ENCODE peak calls at places on chromosomes 4 and X, in four cellular contexts. One of them, this sample, is unnamed.

GRCh38 chrX:137569470-137569891 is 3.6 kb downstream of the ZIC3 start:
- DNase-seq in foreskin fibroblast: no peak
- DNase-seq in astrocyte of the spinal cord: no peak
- DNase-seq in astrocyte of the cerebellum: no peak
- DNase-seq in this sample: no peak

GRCh38 chr4:7429601-7430078 is 5.1 kb downstream of the PSAPL1 start:
- DNase-seq in foreskin fibroblast: no peak
- DNase-seq in astrocyte of the spinal cord: no peak
- DNase-seq in astrocyte of the cerebellum: no peak
- DNase-seq in this sample: no peak

GRCh38 chrX:65745992-65746391 is 78.5 kb downstream of the MSN start:
- DNase-seq in foreskin fibroblast: peak; percentile 42
- DNase-seq in astrocyte of the spinal cord: no peak
- DNase-seq in astrocyte of the cerebellum: no peak
- DNase-seq in this sample: peak; percentile 22

GRCh38 chrX:19556202-19556601 is 40.9 kb upstream of the MAP3K15 start:
- DNase-seq in foreskin fibroblast: no peak
- DNase-seq in astrocyte of the spinal cord: no peak
- DNase-seq in astrocyte of the cerebellum: no peak
- DNase-seq in this sample: no peak

GRCh38 chrX:22365460-22365859 is 92.7 kb downstream of the CBLL2 start:
- DNase-seq in foreskin fibroblast: peak; percentile 80
- DNase-seq in astrocyte of the spinal cord: peak; percentile 90
- DNase-seq in astrocyte of the cerebellum: peak; percentile 65
- DNase-seq in this sample: peak; percentile 79

GRCh38 chrX:144592036-144592435 is 655.3 kb upstream of the SPANXN1 start:
- DNase-seq in foreskin fibroblast: no peak
- DNase-seq in astrocyte of the spinal cord: no peak
- DNase-seq in astrocyte of the cerebellum: no peak
- DNase-seq in this sample: no peak

GRCh38 chr4:83114576-83114975 is at the start of gene PLAC8:
- DNase-seq in foreskin fibroblast: peak; percentile 19
- DNase-seq in astrocyte of the spinal cord: peak; percentile 5
- DNase-seq in astrocyte of the cerebellum: no peak
- DNase-seq in this sample: peak; percentile 34

GRCh38 chrX:132071260-132071659 is 48.2 kb downstream of the STK26 start:
- DNase-seq in foreskin fibroblast: peak; percentile 14
- DNase-seq in astrocyte of the spinal cord: peak; percentile 18
- DNase-seq in astrocyte of the cerebellum: no peak
- DNase-seq in this sample: peak; percentile 27

GRCh38 chrX:10904220-10904619 is 206.9 kb upstream of the HCCS start:
- DNase-seq in foreskin fibroblast: peak; percentile 60
- DNase-seq in astrocyte of the spinal cord: peak; percentile 33
- DNase-seq in astrocyte of the cerebellum: peak; percentile 15
- DNase-seq in this sample: no peak

GRCh38 chr4:39729557-39729956 is 31.6 kb downstream of the UBE2K start:
- DNase-seq in foreskin fibroblast: peak; percentile 52
- DNase-seq in astrocyte of the spinal cord: peak; percentile 45
- DNase-seq in astrocyte of the cerebellum: peak; percentile 32
- DNase-seq in this sample: peak; percentile 52

GRCh38 chr4:3371581-3372001 is 70.2 kb upstream of the HGFAC start:
- DNase-seq in foreskin fibroblast: no peak
- DNase-seq in astrocyte of the spinal cord: no peak
- DNase-seq in astrocyte of the cerebellum: no peak
- DNase-seq in this sample: peak; percentile 41

GRCh38 chrX:117508021-117508420 is 608.6 kb downstream of the KLHL13 start:
- DNase-seq in foreskin fibroblast: no peak
- DNase-seq in astrocyte of the spinal cord: no peak
- DNase-seq in astrocyte of the cerebellum: no peak
- DNase-seq in this sample: no peak

GRCh38 chr4:66653937-66654336 is 891.4 kb downstream of the CENPC start:
- DNase-seq in foreskin fibroblast: no peak
- DNase-seq in astrocyte of the spinal cord: no peak
- DNase-seq in astrocyte of the cerebellum: no peak
- DNase-seq in this sample: peak; percentile 7

GRCh38 chrX:70553516-70553915 is 108.9 kb downstream of the DLG3 start:
- DNase-seq in foreskin fibroblast: no peak
- DNase-seq in astrocyte of the spinal cord: no peak
- DNase-seq in astrocyte of the cerebellum: no peak
- DNase-seq in this sample: no peak

GRCh38 chrX:23134171-23134570 is 134.4 kb downstream of the DDX53 start:
- DNase-seq in foreskin fibroblast: no peak
- DNase-seq in astrocyte of the spinal cord: no peak
- DNase-seq in astrocyte of the cerebellum: no peak
- DNase-seq in this sample: no peak

GRCh38 chr4:15702941-15703403 is at the start of gene BST1:
- DNase-seq in foreskin fibroblast: peak; percentile 74
- DNase-seq in astrocyte of the spinal cord: peak; percentile 68
- DNase-seq in astrocyte of the cerebellum: no peak
- DNase-seq in this sample: peak; percentile 71

GRCh38 chrX:47514553-47515235 is 31.7 kb upstream of the ZNF41 start:
- DNase-seq in foreskin fibroblast: peak; percentile 66
- DNase-seq in astrocyte of the spinal cord: peak; percentile 22
- DNase-seq in astrocyte of the cerebellum: no peak
- DNase-seq in this sample: peak; percentile 67

GRCh38 chrX:156003486-156004185 is 6.1 kb downstream of the IL9R start:
- DNase-seq in foreskin fibroblast: no peak
- DNase-seq in astrocyte of the spinal cord: no peak
- DNase-seq in astrocyte of the cerebellum: no peak
- DNase-seq in this sample: no peak

GRCh38 chrX:148723551-148723950 is 223.1 kb downstream of the AFF2 start:
- DNase-seq in foreskin fibroblast: no peak
- DNase-seq in astrocyte of the spinal cord: no peak
- DNase-seq in astrocyte of the cerebellum: no peak
- DNase-seq in this sample: no peak

GRCh38 chr4:80221161-80221560 is 23.9 kb downstream of the PRDM8 start:
- DNase-seq in foreskin fibroblast: peak; percentile 58
- DNase-seq in astrocyte of the spinal cord: peak; percentile 59
- DNase-seq in astrocyte of the cerebellum: no peak
- DNase-seq in this sample: peak; percentile 55

GRCh38 chrX:8504451-8504850 is 39.8 kb downstream of the VCX3B start:
- DNase-seq in foreskin fibroblast: peak; percentile 17
- DNase-seq in astrocyte of the spinal cord: peak; percentile 76
- DNase-seq in astrocyte of the cerebellum: peak; percentile 43
- DNase-seq in this sample: peak; percentile 35

GRCh38 chr4:125319311-125319710 is 4.6 kb downstream of the FAT4 start:
- DNase-seq in foreskin fibroblast: peak; percentile 23
- DNase-seq in astrocyte of the spinal cord: peak; percentile 15
- DNase-seq in astrocyte of the cerebellum: peak; percentile 40
- DNase-seq in this sample: peak; percentile 29

GRCh38 chrX:127708155-127708554 is 344.0 kb downstream of the ACTRT1 start:
- DNase-seq in foreskin fibroblast: no peak
- DNase-seq in astrocyte of the spinal cord: peak; percentile 0
- DNase-seq in astrocyte of the cerebellum: no peak
- DNase-seq in this sample: no peak

GRCh38 chr4:147340111-147340510 is 140.8 kb upstream of the EDNRA start:
- DNase-seq in foreskin fibroblast: peak; percentile 91
- DNase-seq in astrocyte of the spinal cord: peak; percentile 89
- DNase-seq in astrocyte of the cerebellum: peak; percentile 49
- DNase-seq in this sample: peak; percentile 85

GRCh38 chr4:176150283-176150682 is 45.1 kb downstream of the SPATA4 start:
- DNase-seq in foreskin fibroblast: peak; percentile 58
- DNase-seq in astrocyte of the spinal cord: peak; percentile 52
- DNase-seq in astrocyte of the cerebellum: peak; percentile 3
- DNase-seq in this sample: peak; percentile 56

GRCh38 chr4:53779025-53779424 is 187.7 kb upstream of the LNX1 start:
- DNase-seq in foreskin fibroblast: no peak
- DNase-seq in astrocyte of the spinal cord: no peak
- DNase-seq in astrocyte of the cerebellum: no peak
- DNase-seq in this sample: peak; percentile 83

GRCh38 chr4:636628-636950 is 11.2 kb downstream of the PDE6B start:
- DNase-seq in foreskin fibroblast: no peak
- DNase-seq in astrocyte of the spinal cord: no peak
- DNase-seq in astrocyte of the cerebellum: no peak
- DNase-seq in this sample: no peak

GRCh38 chr4:134934036-134934806 is 732.6 kb upstream of the PABPC4L start:
- DNase-seq in foreskin fibroblast: no peak
- DNase-seq in astrocyte of the spinal cord: no peak
- DNase-seq in astrocyte of the cerebellum: no peak
- DNase-seq in this sample: no peak

GRCh38 chrX:101482296-101482695 is 3.0 kb upstream of the ARMCX4 start:
- DNase-seq in foreskin fibroblast: no peak
- DNase-seq in astrocyte of the spinal cord: peak; percentile 32
- DNase-seq in astrocyte of the cerebellum: peak; percentile 33
- DNase-seq in this sample: peak; percentile 83

GRCh38 chr4:26256016-26256415 is 64.8 kb upstream of the RBPJ start:
- DNase-seq in foreskin fibroblast: peak; percentile 70
- DNase-seq in astrocyte of the spinal cord: peak; percentile 33
- DNase-seq in astrocyte of the cerebellum: no peak
- DNase-seq in this sample: no peak

GRCh38 chr4:100907465-100908454 is 389.9 kb upstream of the EMCN start:
- DNase-seq in foreskin fibroblast: peak; percentile 23
- DNase-seq in astrocyte of the spinal cord: peak; percentile 21
- DNase-seq in astrocyte of the cerebellum: no peak
- DNase-seq in this sample: peak; percentile 36
- H3K4me3 ChIP-seq in foreskin fibroblast: no peak overlapping the region
- H3K4me3 ChIP-seq in astrocyte of the spinal cord: no peak overlapping the region
- H3K4me3 ChIP-seq in astrocyte of the cerebellum: no peak overlapping the region
- H3K4me3 ChIP-seq in this sample: no peak overlapping the region

DNA sequence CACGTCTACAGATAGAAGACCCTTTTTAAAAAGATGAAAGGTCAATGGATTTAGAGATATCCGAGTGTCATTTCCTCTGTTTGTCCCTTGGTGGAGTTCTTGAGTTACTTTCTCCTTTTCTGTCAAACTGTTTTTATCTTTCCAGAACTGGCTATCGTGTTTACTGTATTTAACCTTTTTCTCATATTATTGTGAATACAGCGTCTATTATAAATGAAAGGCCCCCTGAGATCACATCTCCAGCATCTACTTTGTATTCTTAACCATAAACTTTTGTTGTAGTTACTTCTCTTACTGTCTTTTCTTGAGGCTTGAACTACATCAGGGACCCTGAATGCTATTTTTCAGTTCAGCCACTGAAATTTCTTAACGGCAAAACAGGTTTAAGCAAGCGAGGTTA is 4.0 kb upstream of the PCDH7 start:
- DNase-seq in foreskin fibroblast: peak; percentile 53
- DNase-seq in astrocyte of the spinal cord: peak; percentile 57
- DNase-seq in astrocyte of the cerebellum: no peak
- DNase-seq in this sample: peak; percentile 64
- H3K4me3 ChIP-seq in foreskin fibroblast: peak overlapping the region; percentile 68
- H3K4me3 ChIP-seq in astrocyte of the spinal cord: peak overlapping the region; percentile 54
- H3K4me3 ChIP-seq in astrocyte of the cerebellum: peak overlapping the region; percentile 62
- H3K4me3 ChIP-seq in this sample: peak overlapping the region; percentile 70

GRCh38 chrX:150548251-150548650 is 20.2 kb upstream of the MTM1 start:
- DNase-seq in foreskin fibroblast: no peak
- DNase-seq in astrocyte of the spinal cord: no peak
- DNase-seq in astrocyte of the cerebellum: no peak
- DNase-seq in this sample: no peak
- H3K4me3 ChIP-seq in foreskin fibroblast: no peak overlapping the region
- H3K4me3 ChIP-seq in astrocyte of the spinal cord: no peak overlapping the region
- H3K4me3 ChIP-seq in astrocyte of the cerebellum: no peak overlapping the region
- H3K4me3 ChIP-seq in this sample: no peak overlapping the region

DNA sequence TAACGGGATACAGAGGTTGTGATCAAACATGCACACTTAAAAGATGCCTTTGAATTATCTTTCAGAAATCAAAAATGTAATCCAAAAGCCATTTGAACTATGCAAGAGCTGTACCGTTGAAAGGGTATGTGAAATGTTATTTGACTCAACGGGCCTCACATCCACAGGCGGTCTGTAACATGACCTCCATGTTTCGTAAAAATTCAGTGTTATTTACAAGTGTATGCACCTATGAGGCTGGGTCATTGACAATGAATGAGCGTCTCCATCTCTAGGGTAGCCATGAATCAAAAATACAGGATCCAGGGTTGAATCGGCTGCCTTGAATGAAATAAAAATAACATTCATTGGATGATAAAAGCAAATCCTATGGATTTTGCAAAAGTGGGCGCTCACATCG is 100.1 kb downstream of the CRLF2 start:
- DNase-seq in foreskin fibroblast: no peak
- DNase-seq in astrocyte of the spinal cord: no peak
- DNase-seq in astrocyte of the cerebellum: no peak
- DNase-seq in this sample: no peak
- H3K4me3 ChIP-seq in foreskin fibroblast: no peak overlapping the region
- H3K4me3 ChIP-seq in astrocyte of the spinal cord: no peak overlapping the region
- H3K4me3 ChIP-seq in astrocyte of the cerebellum: no peak overlapping the region
- H3K4me3 ChIP-seq in this sample: no peak overlapping the region

GRCh38 chr4:57109530-57109846 is 697 bp downstream of the IGFBP7 start:
- DNase-seq in foreskin fibroblast: no peak
- DNase-seq in astrocyte of the spinal cord: no peak
- DNase-seq in astrocyte of the cerebellum: no peak
- DNase-seq in this sample: peak; percentile 39

GRCh38 chr4:57103051-57103450 is 7.1 kb downstream of the IGFBP7 start:
- DNase-seq in foreskin fibroblast: peak; percentile 48
- DNase-seq in astrocyte of the spinal cord: peak; percentile 28
- DNase-seq in astrocyte of the cerebellum: no peak
- DNase-seq in this sample: peak; percentile 54

GRCh38 chr4:57100979-57101629 is 9.1 kb downstream of the IGFBP7 start:
- DNase-seq in foreskin fibroblast: peak; percentile 56
- DNase-seq in astrocyte of the spinal cord: peak; percentile 10
- DNase-seq in astrocyte of the cerebellum: no peak
- DNase-seq in this sample: peak; percentile 44

GRCh38 chr4:57102050-57102564 is 8.1 kb downstream of the IGFBP7 start:
- DNase-seq in foreskin fibroblast: peak; percentile 90
- DNase-seq in astrocyte of the spinal cord: peak; percentile 94
- DNase-seq in astrocyte of the cerebellum: peak; percentile 35
- DNase-seq in this sample: peak; percentile 98

DNA sequence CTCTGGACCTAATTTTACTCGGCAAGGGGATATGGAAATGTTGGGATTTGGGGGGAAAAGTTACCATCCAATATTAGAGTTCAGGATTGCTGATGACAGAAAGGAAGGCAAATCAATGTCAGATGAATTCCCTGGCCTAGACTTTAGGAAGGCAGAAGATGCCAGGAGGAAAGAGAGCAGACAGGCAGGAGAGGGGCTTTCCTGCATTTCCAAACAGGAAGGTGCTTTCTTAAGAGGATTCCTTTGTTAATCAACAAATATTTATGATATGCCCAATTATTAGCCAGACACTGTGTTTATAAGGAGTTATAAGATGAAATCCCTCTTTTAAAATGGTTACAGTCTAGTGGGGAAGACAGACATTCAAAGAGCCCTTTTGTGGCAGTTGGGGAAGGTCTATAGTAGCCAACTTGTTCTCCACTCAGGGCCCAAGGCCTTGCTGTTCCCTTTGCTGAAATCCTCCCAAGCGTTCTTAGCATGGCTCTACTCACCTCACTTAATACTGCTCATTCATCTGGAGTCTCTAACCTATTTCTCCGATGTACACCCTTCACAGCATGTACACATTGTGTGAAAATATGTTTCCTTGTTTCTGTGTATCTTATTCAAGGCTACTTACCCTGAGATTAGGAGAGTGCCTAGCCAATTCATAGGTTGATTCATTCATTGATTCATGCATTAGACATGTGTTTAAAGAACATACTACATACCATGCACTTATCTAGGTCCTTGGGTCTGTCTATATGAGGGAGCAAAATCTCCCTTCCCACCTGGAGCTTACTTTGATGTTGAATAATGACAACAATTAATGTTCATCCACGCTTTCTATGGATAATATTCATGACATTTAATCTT is 5.3 kb downstream of the IGFBP7 start:
- DNase-seq in foreskin fibroblast: no peak
- DNase-seq in astrocyte of the spinal cord: peak; percentile 7
- DNase-seq in astrocyte of the cerebellum: no peak
- DNase-seq in this sample: peak; percentile 54
- H3K4me3 ChIP-seq in foreskin fibroblast: no peak overlapping the region
- H3K4me3 ChIP-seq in astrocyte of the spinal cord: no peak overlapping the region
- H3K4me3 ChIP-seq in astrocyte of the cerebellum: no peak overlapping the region
- H3K4me3 ChIP-seq in this sample: peak overlapping the region; percentile 1

This sample was measured in choroid plexus epithelial cell.